ENCODE peak calls at places on chromosomes 4 and X, in four cellular contexts. Y, L, J and W are unnamed samples.

GRCh38 chrX:55794420-55794819 is 76.9 kb downstream of the RRAGB start:
- DNase-seq in L (no peak), Y (no peak), J (peak; percentile 73), W (no peak)

GRCh38 chr4:141971854-141972253 is 335.5 kb downstream of the IL15 start:
- DNase-seq in J (no peak), L (no peak), Y (no peak), W (no peak)

GRCh38 chr4:30756553-30756952 is 36.4 kb downstream of the PCDH7 start:
- DNase-seq in L (no peak), J (no peak), Y (no peak), W (no peak)

GRCh38 chr4:26330186-26330787 is 9.5 kb downstream of the RBPJ start:
- DNase-seq in J (no peak), L (peak; percentile 64), Y (peak; percentile 67), W (peak; percentile 53)

GRCh38 chr4:2933566-2934076 is 29.6 kb downstream of the NOP14 start:
- DNase-seq in J (no peak), Y (no peak), L (no peak), W (no peak)

GRCh38 chr4:29066856-29067255 is 1653.3 kb upstream of the PCDH7 start:
- DNase-seq in L (no peak), J (no peak), Y (no peak), W (no peak)

GRCh38 chrX:2383144-2383543 is 117.6 kb downstream of the DHRSX start:
- DNase-seq in L (no peak), J (no peak), Y (no peak), W (no peak)

GRCh38 chr4:650951-651883 is 22.9 kb downstream of the ATP5ME start:
- DNase-seq in Y (no peak), J (no peak), L (no peak), W (no peak)

GRCh38 chr4:182745268-182745667 is 171.9 kb downstream of the DCTD start:
- DNase-seq in J (no peak), L (no peak), Y (peak; percentile 14), W (no peak)

GRCh38 chr4:184538023-184538599 is 63.8 kb upstream of the IRF2 start:
- DNase-seq in Y (peak; percentile 94), J (peak; percentile 83), L (peak; percentile 85), W (peak; percentile 66)

GRCh38 chrX:21479695-21480280 is 105.6 kb downstream of the CNKSR2 start:
- DNase-seq in J (no peak), L (peak; percentile 48), Y (peak; percentile 4), W (no peak)

GRCh38 chrX:119410027-119410819 is 11.1 kb downstream of the SLC25A43 start:
- DNase-seq in Y (peak; percentile 72), L (peak; percentile 57), J (no peak), W (peak; percentile 49)

GRCh38 chr4:94446386-94446785 is 5.4 kb upstream of the PDLIM5 start:
- DNase-seq in J (no peak), L (no peak), Y (no peak), W (no peak)

GRCh38 chr4:181637186-181638105 is 605.8 kb upstream of the TENM3 start:
- DNase-seq in J (no peak), Y (no peak), L (no peak), W (no peak)

GRCh38 chrX:69038188-69038587 is 127.1 kb downstream of the PJA1 start:
- DNase-seq in Y (no peak), L (no peak), J (no peak), W (no peak)

GRCh38 chr4:175139205-175139604 is 221.0 kb downstream of the ADAM29 start:
- DNase-seq in J (no peak), L (no peak), Y (no peak), W (no peak)

GRCh38 chrX:153443476-153444332 is 2.2 kb downstream of the TREX2 start:
- DNase-seq in J (no peak), Y (no peak), L (no peak), W (no peak)

GRCh38 chr4:7756561-7757355 is 182.9 kb downstream of the AFAP1 start:
- DNase-seq in Y (no peak), J (no peak), L (no peak), W (no peak)

GRCh38 chr4:52660643-52661042 is 1.5 kb upstream of the USP46 start:
- DNase-seq in J (no peak), Y (no peak), L (no peak), W (no peak)

GRCh38 chr4:101102114-101102752 is 245.1 kb downstream of the PPP3CA start:
- DNase-seq in L (no peak), Y (no peak), J (no peak), W (no peak)

GRCh38 chr4:156779774-156780173 is 191.8 kb downstream of the PDGFC start:
- DNase-seq in J (no peak), L (peak; percentile 86), Y (no peak), W (peak; percentile 52)

GRCh38 chr4:166377578-166377977 is 504.5 kb downstream of the TLL1 start:
- DNase-seq in J (no peak), Y (no peak), L (no peak), W (no peak)

GRCh38 chr4:25861951-25862410 is 807 bp downstream of the SEL1L3 start:
- DNase-seq in J (no peak), Y (peak; percentile 59), L (no peak), W (no peak)

GRCh38 chr4:48557478-48557877 is 67.4 kb downstream of the ZAR1 start:
- DNase-seq in L (no peak), Y (peak; percentile 15), J (no peak), W (no peak)

GRCh38 chr4:119238068-119238722 is 25.7 kb downstream of the USP53 start:
- DNase-seq in L (no peak), J (peak; percentile 75), Y (peak; percentile 6), W (no peak)

GRCh38 chr4:78298618-78299017 is 241.5 kb downstream of the FRAS1 start:
- DNase-seq in L (no peak), Y (no peak), J (no peak), W (no peak)

GRCh38 chrX:130100180-130100579 is 10.1 kb downstream of the ELF4 start:
- DNase-seq in L (no peak), J (no peak), Y (peak; percentile 71), W (no peak)
- TF ChIP-seq ATF3 in L (no peak), J (no peak), Y (no peak), W (no peak)

DNA sequence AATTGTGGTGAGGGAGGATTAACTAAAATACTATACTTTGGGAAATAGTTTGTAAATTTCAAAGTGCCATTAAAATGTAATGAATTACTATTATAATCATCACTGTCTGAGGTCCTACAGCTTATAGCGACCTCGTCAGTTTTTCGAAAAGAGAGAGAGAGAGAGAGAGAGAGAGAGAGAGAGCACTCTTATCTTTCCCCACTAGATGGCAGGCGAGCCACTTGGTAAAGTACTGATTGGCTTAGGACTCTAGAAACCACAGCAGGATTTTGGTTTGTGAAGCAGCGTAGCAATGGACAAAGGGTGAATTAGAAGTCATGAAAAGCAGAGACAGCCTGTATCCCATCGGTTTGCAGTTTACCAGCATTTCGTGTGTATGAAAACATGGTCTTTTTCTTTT is 52.5 kb downstream of the LINC00632 start:
- DNase-seq in Y (peak; percentile 43), L (peak; percentile 5), J (no peak), W (no peak)
- TF ChIP-seq ZBTB33 in Y (no peak), L (no peak), J (no peak), W (no peak)

GRCh38 chr4:176376032-176376614 is 56.4 kb downstream of the SPCS3 start:
- DNase-seq in Y (no peak), L (no peak), J (no peak), W (peak; percentile 19)

GRCh38 chr4:176383273-176384077 is 63.7 kb downstream of the SPCS3 start:
- DNase-seq in Y (no peak), L (no peak), J (no peak), W (no peak)

GRCh38 chr4:176380352-176381157 is 60.8 kb downstream of the SPCS3 start:
- DNase-seq in L (no peak), Y (no peak), J (no peak), W (no peak)

DNA sequence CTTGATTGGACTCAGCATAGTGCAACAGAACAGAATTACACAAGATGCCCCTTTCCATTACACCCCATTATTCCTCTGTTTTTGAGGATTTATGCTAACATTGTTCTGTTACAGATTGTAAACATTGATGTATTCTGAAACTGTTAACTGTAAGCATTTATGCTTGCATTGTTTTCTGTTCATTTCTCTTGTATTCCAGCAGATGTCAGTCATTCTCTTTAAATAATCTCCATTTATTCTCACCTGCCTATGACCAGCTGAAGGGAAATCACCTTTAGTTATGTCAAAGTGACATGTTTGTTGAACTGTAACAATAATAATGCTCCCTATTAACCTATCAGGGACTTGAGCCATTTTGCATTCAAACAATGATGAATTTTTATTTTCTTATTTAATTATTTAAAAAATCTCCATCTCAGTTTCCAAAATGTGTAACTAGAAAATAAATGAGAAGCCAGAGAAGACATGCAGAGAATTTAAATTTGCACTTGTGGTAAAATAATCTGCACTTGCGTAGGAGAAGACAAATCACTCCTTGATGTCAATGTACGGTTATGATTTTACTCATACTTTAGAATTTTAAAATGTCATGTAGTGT is 58.0 kb downstream of the SPCS3 start:
- DNase-seq in Y (peak; percentile 3), L (no peak), J (no peak), W (peak; percentile 27)
- TF ChIP-seq YY1 in Y (no peak), L (no peak), J (no peak), W (no peak)

GRCh38 chrX:47283015-47283771 is 50.4 kb downstream of the USP11 start:
- DNase-seq in Y (peak; percentile 31), L (peak; percentile 6), J (no peak), W (no peak)
- TF ChIP-seq ATF3 in Y (no peak), L (no peak), J (no peak), W (no peak)

DNA sequence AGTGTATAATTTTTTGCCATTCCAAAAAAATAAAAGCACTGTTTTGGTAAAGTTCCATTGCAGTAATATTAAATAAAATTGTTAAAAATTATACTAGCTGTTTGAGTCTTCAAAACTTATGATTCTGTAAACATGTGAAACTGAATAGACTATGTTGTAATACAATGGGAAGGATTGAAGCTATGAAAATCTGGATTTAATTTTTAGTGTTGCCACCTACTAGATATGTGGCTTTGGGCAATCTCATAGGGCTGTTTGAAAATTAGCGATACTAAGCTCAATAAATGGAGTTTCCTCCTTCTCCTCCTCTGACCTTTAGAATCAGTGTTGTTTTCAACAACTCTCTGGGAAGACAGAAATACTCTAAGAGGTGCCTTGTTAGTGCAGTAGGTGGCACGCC is 4.5 kb downstream of the PGRMC2 start:
- DNase-seq in L (no peak), Y (no peak), J (no peak), W (no peak)
- TF ChIP-seq ZBTB33 in L (no peak), Y (no peak), J (no peak), W (no peak)

GRCh38 chr4:68683034-68683433 is 12.6 kb upstream of the UGT2B15 start:
- DNase-seq in Y (no peak), L (no peak), J (no peak), W (no peak)
- TF ChIP-seq YY1 in Y (no peak), L (no peak), J (no peak), W (no peak)